ENCODE peak calls at places on chromosomes 11 and 22, in six cellular contexts. Q, L, G, Y, Z and S are unnamed samples.

GRCh38 chr11:94739331-94739730 is 28.8 kb upstream of the AMOTL1 start:
- DNase-seq in Q (no peak), L (no peak), G (no peak), Y (no peak), Z (no peak), S (no peak)

GRCh38 chr11:70141490-70142014 is 61.5 kb upstream of the FADD start:
- DNase-seq in Q (no peak), L (no peak), G (no peak), Y (no peak), Z (no peak), S (no peak)

GRCh38 chr11:3178349-3178748 is 13.2 kb upstream of the OSBPL5 start:
- DNase-seq in Q (no peak), L (no peak), G (no peak), Y (no peak), Z (no peak), S (peak; percentile 47)

GRCh38 chr11:28461846-28462245 is 353.7 kb downstream of the METTL15 start:
- DNase-seq in Q (no peak), L (no peak), G (peak; percentile 2), Y (peak; percentile 16), Z (no peak), S (no peak)

GRCh38 chr11:12813371-12814225 is 139.4 kb downstream of the TEAD1 start:
- DNase-seq in Q (peak; percentile 61), L (peak; percentile 37), G (no peak), Y (peak; percentile 17), Z (no peak), S (no peak)

GRCh38 chr22:44357962-44358553 is 45.3 kb upstream of the SHISAL1 start:
- DNase-seq in Q (no peak), L (no peak), G (no peak), Y (no peak), Z (no peak), S (no peak)

GRCh38 chr11:117187428-117187798 is 8.9 kb downstream of the SIDT2 start:
- DNase-seq in Q (no peak), L (no peak), G (no peak), Y (no peak), Z (no peak), S (no peak)

GRCh38 chr11:65116370-65117205 is 913 bp downstream of the ZNHIT2 start:
- DNase-seq in Q (no peak), L (no peak), G (no peak), Y (peak; percentile 38), Z (no peak), S (peak; percentile 70)

GRCh38 chr11:7570938-7571337 is 57.1 kb downstream of the PPFIBP2 start:
- DNase-seq in Q (no peak), L (no peak), G (no peak), Y (no peak), Z (no peak), S (no peak)

GRCh38 chr11:2931416-2931746 is 2.2 kb upstream of the PHLDA2 start:
- DNase-seq in Q (no peak), L (no peak), G (no peak), Y (no peak), Z (no peak), S (no peak)

GRCh38 chr11:29019960-29020683 is 911.9 kb downstream of the METTL15 start:
- DNase-seq in Q (peak; percentile 6), L (no peak), G (no peak), Y (peak; percentile 80), Z (no peak), S (no peak)

GRCh38 chr11:613369-613968 is 2.3 kb downstream of the IRF7 start:
- DNase-seq in Q (peak; percentile 33), L (peak; percentile 92), G (no peak), Y (peak; percentile 48), Z (no peak), S (peak; percentile 70)

GRCh38 chr22:39622881-39623367 is 52.4 kb downstream of the CACNA1I start:
- DNase-seq in Q (peak; percentile 18), L (peak; percentile 61), G (peak; percentile 16), Y (peak; percentile 28), Z (no peak), S (peak; percentile 61)

GRCh38 chr11:67022961-67023956 is at the start of gene SYT12:
- DNase-seq in Q (peak; percentile 35), L (no peak), G (no peak), Y (no peak), Z (no peak), S (peak; percentile 11)

GRCh38 chr11:31387379-31387778 is 17.7 kb downstream of the DNAJC24 start:
- DNase-seq in Q (no peak), L (no peak), G (no peak), Y (no peak), Z (no peak), S (no peak)

DNA sequence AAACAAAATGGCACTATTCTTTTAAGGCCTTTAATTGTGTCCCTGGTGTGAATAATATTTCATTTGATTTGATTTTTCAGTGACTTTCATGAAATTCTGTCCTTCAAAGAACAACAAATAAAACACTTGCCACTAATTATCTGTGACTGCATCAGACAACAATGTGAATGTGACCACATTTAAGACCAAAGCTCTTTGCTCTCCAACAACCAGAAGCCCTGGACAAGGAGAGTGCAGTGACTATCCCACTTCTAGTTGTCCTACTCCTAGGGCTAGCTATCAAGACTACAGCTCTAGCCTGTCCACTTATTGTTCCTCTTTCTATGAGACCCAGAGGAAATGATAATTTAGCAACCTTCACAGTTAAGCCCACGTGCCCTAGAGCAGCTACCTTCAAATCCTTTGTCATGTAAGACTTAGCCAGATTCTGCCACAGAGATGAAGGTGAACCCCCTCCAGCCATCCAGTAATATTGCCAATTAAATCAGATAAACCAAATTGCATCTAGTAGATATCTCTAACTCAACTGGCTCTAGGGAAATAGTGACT is 142.5 kb upstream of the BLID start:
- DNase-seq in Q (no peak), L (no peak), G (no peak), Y (no peak), Z (no peak), S (peak; percentile 52)
- TF ChIP-seq MAX in Q (no peak), L (no peak), G (no peak), Y (no peak), Z (no peak), S (peak; percentile 80)

GRCh38 chr11:75566763-75567279 is 4.8 kb downstream of the SERPINH1 start:
- DNase-seq in Q (no peak), L (no peak), G (no peak), Y (no peak), Z (no peak), S (no peak)

GRCh38 chr11:75563978-75564552 is 2.0 kb downstream of the SERPINH1 start:
- DNase-seq in Q (no peak), L (peak; percentile 81), G (peak; percentile 45), Y (peak; percentile 85), Z (no peak), S (no peak)

GRCh38 chr11:75563501-75563977 is 1.5 kb downstream of the SERPINH1 start:
- DNase-seq in Q (no peak), L (no peak), G (no peak), Y (peak; percentile 24), Z (no peak), S (no peak)

GRCh38 chr11:75565916-75566762 is 4.1 kb downstream of the SERPINH1 start:
- DNase-seq in Q (no peak), L (no peak), G (no peak), Y (no peak), Z (no peak), S (no peak)

GRCh38 chr11:75565221-75565814 is 3.3 kb downstream of the SERPINH1 start:
- DNase-seq in Q (no peak), L (no peak), G (peak; percentile 57), Y (peak; percentile 73), Z (no peak), S (no peak)
- TF ChIP-seq MYC in Q (no peak), L (no peak), G (no peak), Y (no peak), Z (no peak), S (no peak)

GRCh38 chr22:30047364-30047738 is 32.9 kb upstream of the HORMAD2 start:
- DNase-seq in Q (no peak), L (no peak), G (no peak), Y (no peak), Z (no peak), S (peak; percentile 61)
- TF ChIP-seq MAX in Q (no peak), L (no peak), G (no peak), Y (no peak), Z (no peak), S (no peak)

GRCh38 chr22:48907591-48907990 is 920.1 kb downstream of the BRD1 start:
- DNase-seq in Q (no peak), L (no peak), G (no peak), Y (no peak), Z (no peak), S (no peak)
- TF ChIP-seq MYC in Q (no peak), L (no peak), G (no peak), Y (no peak), Z (no peak), S (no peak)

GRCh38 chr11:61571869-61572268 is 9.0 kb downstream of the SYT7 start:
- DNase-seq in Q (no peak), L (no peak), G (no peak), Y (no peak), Z (no peak), S (no peak)

GRCh38 chr11:61564936-61565696 is 15.8 kb downstream of the SYT7 start:
- DNase-seq in Q (no peak), L (no peak), G (no peak), Y (no peak), Z (no peak), S (no peak)

GRCh38 chr11:61569701-61570100 is 11.2 kb downstream of the SYT7 start:
- DNase-seq in Q (no peak), L (no peak), G (no peak), Y (no peak), Z (no peak), S (no peak)

GRCh38 chr11:61571337-61571736 is 9.5 kb downstream of the SYT7 start:
- DNase-seq in Q (no peak), L (no peak), G (no peak), Y (no peak), Z (no peak), S (no peak)

DNA sequence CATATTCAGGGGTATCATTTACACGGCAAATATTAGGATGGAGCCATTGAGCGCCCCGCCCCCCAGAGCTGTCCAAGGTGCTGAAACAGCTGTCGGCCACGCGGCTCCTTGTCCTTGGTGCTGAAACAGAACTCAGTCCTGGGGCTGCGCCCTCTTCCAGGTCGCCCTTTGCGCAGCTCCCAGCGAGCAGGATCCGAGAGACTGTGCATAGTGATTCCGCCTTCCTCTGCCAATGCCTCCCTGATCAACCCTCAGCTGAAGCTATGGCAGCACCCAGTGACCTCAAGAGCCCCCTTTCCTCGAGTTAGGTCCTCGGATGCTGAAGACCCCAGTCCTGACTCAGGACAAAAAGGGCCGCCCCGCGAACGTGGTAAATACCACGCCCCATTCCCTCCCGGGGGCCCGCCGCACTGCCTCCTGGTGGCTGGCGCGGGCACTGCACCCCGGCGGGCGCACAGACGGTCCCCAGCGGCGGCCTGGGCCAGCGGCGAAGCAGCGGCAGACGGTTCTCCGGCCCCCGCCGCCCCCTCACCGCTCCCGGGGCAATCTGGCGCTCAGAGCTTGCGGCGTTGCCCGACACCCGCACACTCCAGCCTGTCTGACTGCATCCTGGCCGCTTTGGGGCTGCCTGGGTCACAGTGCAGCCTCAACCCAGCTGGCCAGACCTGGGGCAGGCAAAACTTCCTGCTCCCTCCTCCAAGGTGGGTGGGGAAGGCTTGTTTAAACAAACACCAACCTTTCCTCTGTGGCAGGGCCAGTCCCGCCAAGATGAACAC is 13.4 kb downstream of the SYT7 start:
- DNase-seq in Q (peak; percentile 92), L (peak; percentile 95), G (peak; percentile 77), Y (peak; percentile 69), Z (no peak), S (peak; percentile 88)
- TF ChIP-seq MAX in Q (peak; percentile 99), L (peak; percentile 100), G (peak; percentile 99), Y (peak; percentile 98), Z (peak; percentile 99), S (peak; percentile 100)